ENCODE peak calls at places on chromosome 7, in seven cellular contexts. V is HT-29; S is occipital lobe; R is type B pancreatic cell; T is kidney glomerular epithelial cell; G is Right ventricle myocardium superior; B is effector memory CD4-positive, alpha-beta T cell. Q is an unnamed sample.

GRCh38 chr7:94297397-94297838 is 97.3 kb upstream of the COL1A2 start:
- DNase-seq in V (no peak), S (no peak), R (no peak), T (no peak), G (peak; percentile 73), B (no peak), Q (no peak)

GRCh38 chr7:130853503-130854279 is 119.7 kb upstream of the KLF14 start:
- DNase-seq in V (peak; percentile 73), S (no peak), R (no peak), T (peak; percentile 37), G (no peak), B (no peak), Q (no peak)

GRCh38 chr7:918441-919113 is 35.9 kb downstream of the ADAP1 start:
- DNase-seq in V (no peak), S (no peak), R (no peak), T (no peak), G (peak; percentile 30), B (no peak), Q (no peak)

GRCh38 chr7:39589323-39590111 is 23.3 kb downstream of the YAE1 start:
- DNase-seq in V (peak; percentile 18), S (no peak), R (no peak), T (peak; percentile 34), G (no peak), B (peak; percentile 32), Q (no peak)

GRCh38 chr7:7563269-7563668 is 3.4 kb upstream of the MIOS start:
- DNase-seq in V (no peak), S (no peak), R (no peak), T (no peak), G (no peak), B (no peak), Q (no peak)

GRCh38 chr7:150862356-150862755 is 10.0 kb downstream of the AOC1 start:
- DNase-seq in V (no peak), S (no peak), R (no peak), T (no peak), G (no peak), B (no peak), Q (no peak)

GRCh38 chr7:139714163-139714901 is 63.5 kb downstream of the HIPK2 start:
- DNase-seq in V (no peak), S (no peak), R (no peak), T (no peak), G (peak; percentile 76), B (no peak), Q (peak; percentile 51)

GRCh38 chr7:114656471-114656870 is 241.9 kb downstream of the FOXP2 start:
- DNase-seq in V (no peak), S (no peak), R (no peak), T (no peak), G (no peak), B (no peak), Q (no peak)

GRCh38 chr7:101536232-101536631 is 92.9 kb downstream of the MYL10 start:
- DNase-seq in V (no peak), S (no peak), R (no peak), T (no peak), G (peak; percentile 52), B (no peak), Q (no peak)

Q was measured in memory B cell.